ENCODE peak calls at places on chromosomes 5 and 9, in five cellular contexts. T, W, L, Y and Q are unnamed samples.

GRCh38 chr5:8057764-8058163 is 188.8 kb downstream of the MTRR start:
- DNase-seq in T (no peak), W (no peak), L (no peak), Y (no peak), Q (no peak)

GRCh38 chr5:20166496-20166895 is 178.5 kb upstream of the CDH18 start:
- DNase-seq in T (no peak), W (no peak), L (no peak), Y (no peak), Q (no peak)

GRCh38 chr9:89002987-89003386 is 11.7 kb downstream of the S1PR3 start:
- DNase-seq in T (no peak), W (no peak), L (no peak), Y (no peak), Q (no peak)

GRCh38 chr5:33231935-33232334 is 208.8 kb upstream of the TARS1 start:
- DNase-seq in T (peak), W (no peak), L (no peak), Y (no peak), Q (no peak)

GRCh38 chr9:131394464-131395026 is 659 bp downstream of the PRRC2B start:
- DNase-seq in T (peak), W (no peak), L (no peak), Y (peak), Q (no peak)

GRCh38 chr9:130396581-130396980 is 48.2 kb upstream of the ASS1 start:
- DNase-seq in T (no peak), W (no peak), L (no peak), Y (no peak), Q (no peak)

GRCh38 chr9:112764837-112765236 is 14.3 kb downstream of the SNX30 start:
- DNase-seq in T (no peak), W (no peak), L (no peak), Y (no peak), Q (no peak)

GRCh38 chr5:172602712-172603289 is 38.3 kb upstream of the NEURL1B start:
- DNase-seq in T (no peak), W (no peak), L (no peak), Y (peak), Q (no peak)

GRCh38 chr5:61347088-61347487 is 15.0 kb downstream of the ZSWIM6 start:
- DNase-seq in T (no peak), W (peak), L (no peak), Y (no peak), Q (no peak)

GRCh38 chr9:6498982-6499381 is 86.0 kb downstream of the UHRF2 start:
- DNase-seq in T (peak), W (no peak), L (no peak), Y (no peak), Q (peak)

GRCh38 chr5:180050106-180050929 is 21.2 kb downstream of the RNF130 start:
- DNase-seq in T (no peak), W (no peak), L (no peak), Y (no peak), Q (no peak)

GRCh38 chr9:75962186-75963036 is 71.9 kb downstream of the PCSK5 start:
- DNase-seq in T (no peak), W (no peak), L (no peak), Y (no peak), Q (no peak)

GRCh38 chr5:106174903-106175302 is 1495.8 kb downstream of the EFNA5 start:
- DNase-seq in T (no peak), W (no peak), L (no peak), Y (no peak), Q (no peak)

GRCh38 chr5:179806250-179807045 is at the start of gene MGAT4B:
- DNase-seq in T (peak), W (peak), L (no peak), Y (peak), Q (peak)

GRCh38 chr9:127943746-127944145 is 6.1 kb upstream of the DPM2 start:
- DNase-seq in T (peak), W (peak), L (no peak), Y (peak), Q (no peak)

GRCh38 chr5:88140396-88140862 is 128.2 kb downstream of the TMEM161B start:
- DNase-seq in T (no peak), W (no peak), L (no peak), Y (peak), Q (no peak)

GRCh38 chr9:38435526-38435925 is 11.3 kb upstream of the IGFBPL1 start:
- DNase-seq in T (peak), W (no peak), L (no peak), Y (no peak), Q (no peak)

GRCh38 chr9:134172198-134173126 is 8.1 kb upstream of the RNU6ATAC start:
- DNase-seq in T (no peak), W (no peak), L (no peak), Y (peak), Q (no peak)

GRCh38 chr9:129685220-129685932 is 19.9 kb downstream of the PRRX2 start:
- DNase-seq in T (peak), W (peak), L (no peak), Y (no peak), Q (no peak)

GRCh38 chr5:137287564-137287963 is 211.6 kb downstream of the SPOCK1 start:
- DNase-seq in T (no peak), W (no peak), L (no peak), Y (no peak), Q (no peak)

GRCh38 chr9:93648836-93649235 is 72.5 kb downstream of the PHF2 start:
- DNase-seq in T (no peak), W (no peak), L (peak), Y (peak), Q (no peak)

GRCh38 chr5:37840036-37840909 is at the start of gene GDNF:
- DNase-seq in T (peak), W (peak), L (no peak), Y (peak), Q (no peak)

GRCh38 chr9:121634329-121634784 is 17.1 kb upstream of the DAB2IP start:
- DNase-seq in T (no peak), W (no peak), L (no peak), Y (no peak), Q (no peak)

GRCh38 chr5:134846641-134846960 is 833 bp downstream of the C5orf24 start:
- DNase-seq in T (no peak), W (no peak), L (no peak), Y (no peak), Q (no peak)

GRCh38 chr5:174734571-174735497 is 10.5 kb downstream of the MSX2 start:
- DNase-seq in T (no peak), W (no peak), L (no peak), Y (no peak), Q (no peak)

GRCh38 chr9:6845881-6846280 is 88.1 kb downstream of the KDM4C start:
- DNase-seq in T (peak), W (peak), L (no peak), Y (no peak), Q (no peak)

GRCh38 chr9:121399126-121399882 is 29.3 kb upstream of the STOM start:
- DNase-seq in T (peak), W (no peak), L (no peak), Y (no peak), Q (no peak)

GRCh38 chr9:18017136-18017535 is 438.3 kb downstream of the SH3GL2 start:
- DNase-seq in T (no peak), W (no peak), L (no peak), Y (no peak), Q (no peak)
- TF ChIP-seq CTCF in T (peak), W (no peak), L (no peak), Y (no peak), Q (no peak)

GRCh38 chr5:93623153-93623552 is 40.1 kb downstream of the NR2F1 start:
- DNase-seq in T (no peak), W (no peak), L (no peak), Y (no peak), Q (no peak)

GRCh38 chr5:93622240-93622885 is 39.3 kb downstream of the NR2F1 start:
- DNase-seq in T (peak), W (peak), L (no peak), Y (no peak), Q (no peak)

GRCh38 chr5:93621340-93621872 is 38.4 kb downstream of the NR2F1 start:
- DNase-seq in T (no peak), W (peak), L (no peak), Y (peak), Q (no peak)

DNA sequence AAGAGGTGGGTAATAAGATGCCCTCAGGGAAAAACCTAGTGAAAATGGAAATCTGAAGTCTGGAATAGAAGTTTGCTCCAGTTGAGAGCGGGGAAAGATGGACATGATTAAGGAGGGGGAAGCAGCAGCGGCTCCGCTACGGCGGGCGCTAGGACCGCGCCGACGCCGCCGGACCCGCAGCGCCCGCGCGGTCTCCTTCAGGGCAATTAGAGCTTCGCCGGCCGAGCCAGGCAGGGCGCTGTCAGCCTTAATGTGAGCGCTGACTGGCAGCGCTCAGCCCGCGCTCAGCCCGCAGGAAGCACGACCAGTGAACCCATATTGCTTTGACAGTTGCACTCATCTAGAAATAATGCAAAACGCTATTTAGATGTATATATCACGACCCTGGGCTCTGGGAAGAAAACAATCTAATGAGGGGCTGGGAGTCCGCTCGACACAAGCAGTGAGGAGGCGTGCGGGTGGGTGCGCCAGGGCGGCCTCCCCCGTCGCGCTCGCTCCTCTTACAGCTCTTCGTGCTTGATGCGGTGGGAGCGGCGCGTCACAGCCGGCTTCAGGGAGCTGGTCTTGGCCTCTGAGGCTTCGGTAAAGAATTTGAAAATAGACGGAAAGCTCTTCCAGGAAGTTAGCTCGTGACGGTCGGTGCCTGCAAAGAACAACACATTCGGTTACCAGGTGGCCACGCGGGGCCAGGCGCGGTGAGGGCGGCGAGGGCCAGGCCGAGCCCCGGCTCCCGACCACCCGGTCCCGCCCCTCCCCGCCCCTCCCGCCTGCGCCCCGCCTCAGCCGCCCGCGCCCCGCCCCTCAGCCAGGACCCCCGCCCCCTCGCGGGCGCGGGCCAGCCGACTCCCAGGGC is 37.7 kb downstream of the NR2F1 start:
- DNase-seq in T (peak), W (peak), L (no peak), Y (peak), Q (no peak)
- TF ChIP-seq CTCF in T (no peak), W (peak), L (peak), Y (no peak), Q (peak)

GRCh38 chr5:74766348-74766886 is 500 bp downstream of the GFM2 start:
- DNase-seq in T (peak), W (peak), L (no peak), Y (no peak), Q (no peak)
- TF ChIP-seq CTCF in T (peak), W (peak), L (peak), Y (peak), Q (no peak)

GRCh38 chr9:120324996-120325642 is 254.8 kb downstream of the CDK5RAP2 start:
- DNase-seq in T (no peak), W (no peak), L (no peak), Y (no peak), Q (no peak)
- TF ChIP-seq CTCF in T (no peak), W (no peak), L (no peak), Y (no peak), Q (no peak)

GRCh38 chr5:132480546-132481242 is 9.9 kb downstream of the IRF1 start:
- DNase-seq in T (no peak), W (no peak), L (no peak), Y (peak), Q (no peak)

GRCh38 chr5:132481243-132482211 is 9.0 kb downstream of the IRF1 start:
- DNase-seq in T (no peak), W (no peak), L (no peak), Y (peak), Q (no peak)

GRCh38 chr5:132478498-132478855 is 12.1 kb downstream of the IRF1 start:
- DNase-seq in T (no peak), W (no peak), L (no peak), Y (peak), Q (no peak)

GRCh38 chr5:132479073-132479811 is 11.3 kb downstream of the IRF1 start:
- DNase-seq in T (no peak), W (no peak), L (no peak), Y (peak), Q (no peak)

DNA sequence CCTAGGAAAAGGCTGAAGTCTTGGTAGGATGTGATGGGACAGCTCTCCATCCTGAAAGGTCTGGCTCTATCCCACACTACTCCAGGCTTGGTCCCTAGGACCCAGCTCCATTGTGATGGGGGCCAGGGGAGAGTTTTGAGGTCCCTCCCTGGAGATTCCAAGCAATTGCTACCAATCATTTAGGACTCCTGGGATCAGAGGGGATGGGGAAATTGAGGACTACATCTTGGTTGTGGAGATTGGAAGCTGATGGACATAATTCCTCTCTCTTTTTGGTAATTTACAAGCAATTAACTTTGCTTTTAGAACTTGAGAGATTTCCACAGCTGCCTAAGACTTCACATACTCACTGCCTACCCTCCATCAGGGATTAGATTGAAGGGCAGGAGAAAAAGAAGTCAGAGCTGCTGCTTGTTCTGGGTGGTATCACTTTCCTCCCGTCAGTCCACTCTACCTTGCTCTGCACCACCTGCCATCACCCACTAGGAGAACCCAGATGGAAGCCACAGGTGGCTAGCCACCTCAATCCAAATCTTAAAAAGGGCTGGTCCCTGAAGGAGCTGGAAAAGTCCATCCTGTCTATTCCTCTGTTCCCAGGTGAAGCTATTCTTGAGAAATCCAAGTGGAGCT is 10.6 kb downstream of the IRF1 start:
- DNase-seq in T (no peak), W (no peak), L (no peak), Y (peak), Q (no peak)
- TF ChIP-seq CTCF in T (no peak), W (no peak), L (no peak), Y (no peak), Q (no peak)

GRCh38 chr9:81080900-81081299 is 608.4 kb downstream of the TLE1 start:
- DNase-seq in T (no peak), W (no peak), L (no peak), Y (no peak), Q (no peak)

GRCh38 chr9:81083821-81084512 is 605.4 kb downstream of the TLE1 start:
- DNase-seq in T (peak), W (no peak), L (no peak), Y (no peak), Q (peak)

GRCh38 chr9:81080185-81080584 is 609.2 kb downstream of the TLE1 start:
- DNase-seq in T (no peak), W (no peak), L (no peak), Y (no peak), Q (no peak)

GRCh38 chr9:81082251-81082650 is 607.1 kb downstream of the TLE1 start:
- DNase-seq in T (no peak), W (no peak), L (no peak), Y (no peak), Q (no peak)

GRCh38 chr9:81083062-81083461 is 606.3 kb downstream of the TLE1 start:
- DNase-seq in T (no peak), W (peak), L (no peak), Y (peak), Q (no peak)
- TF ChIP-seq CTCF in T (no peak), W (no peak), L (no peak), Y (peak), Q (no peak)